ENCODE peak calls at places on chromosomes 13 and 19, in six cellular contexts. S is psoas muscle; V is thoracic aorta; H is effector CD4-positive, alpha-beta T cell; G is stimulated activated CD8-positive, alpha-beta memory T cell treated with anti-CD3 and anti-CD28 coated beads, Interleukin-4, amount 100 ng/mL, for 48 hours; Z is NCI-H2081. U is an unnamed sample.

GRCh38 chr13:44549461-44549860 is 26.7 kb downstream of the TSC22D1 start:
- DNase-seq in S (no peak), V (no peak), H (no peak), G (no peak), Z (no peak), U (no peak)

GRCh38 chr13:41054919-41055619 is 6.2 kb upstream of the WBP4 start:
- DNase-seq in S (no peak), V (no peak), H (no peak), G (no peak), Z (no peak), U (no peak)

GRCh38 chr13:96796234-96796633 is 198.0 kb downstream of the OXGR1 start:
- DNase-seq in S (no peak), V (no peak), H (no peak), G (no peak), Z (no peak), U (no peak)

GRCh38 chr19:22422220-22422619 is at the start of gene ZNF98:
- DNase-seq in S (peak; percentile 57), V (no peak), H (no peak), G (no peak), Z (no peak), U (no peak)

GRCh38 chr13:107518292-107518691 is 697.0 kb downstream of the LIG4 start:
- DNase-seq in S (no peak), V (no peak), H (no peak), G (no peak), Z (no peak), U (no peak)

GRCh38 chr13:58032676-58033440 is 401.3 kb downstream of the PCDH17 start:
- DNase-seq in S (no peak), V (no peak), H (no peak), G (no peak), Z (peak; percentile 70), U (no peak)

GRCh38 chr19:6260376-6260775 is 19.4 kb downstream of the MLLT1 start:
- DNase-seq in S (no peak), V (no peak), H (no peak), G (no peak), Z (no peak), U (no peak)

GRCh38 chr19:49851456-49852259 is 699 bp downstream of the PTOV1 start:
- DNase-seq in S (no peak), V (no peak), H (peak; percentile 24), G (peak; percentile 48), Z (peak; percentile 26), U (no peak)

GRCh38 chr19:54938906-54939305 is 8.4 kb downstream of the NLRP7 start:
- DNase-seq in S (no peak), V (no peak), H (no peak), G (no peak), Z (no peak), U (no peak)

GRCh38 chr13:79973533-79973963 is 367.4 kb downstream of the SPRY2 start:
- DNase-seq in S (peak; percentile 18), V (no peak), H (no peak), G (no peak), Z (no peak), U (no peak)

GRCh38 chr19:45508931-45509691 is 1.8 kb downstream of the VASP start:
- DNase-seq in S (peak; percentile 80), V (peak; percentile 67), H (no peak), G (peak; percentile 69), Z (peak; percentile 14), U (no peak)

GRCh38 chr13:100674848-100675659 is 459 bp upstream of the TMTC4 start:
- DNase-seq in S (peak; percentile 99), V (peak; percentile 98), H (peak; percentile 100), G (peak; percentile 100), Z (peak; percentile 97), U (peak; percentile 100)

GRCh38 chr13:44422755-44423643 is 49.4 kb downstream of the SERP2 start:
- DNase-seq in S (peak; percentile 30), V (no peak), H (no peak), G (no peak), Z (no peak), U (no peak)

GRCh38 chr13:100392709-100393630 is 195.6 kb downstream of the GGACT start:
- DNase-seq in S (peak; percentile 75), V (peak; percentile 69), H (no peak), G (peak; percentile 74), Z (no peak), U (no peak)

GRCh38 chr13:68304287-68304893 is 1074.3 kb upstream of the PCDH9 start:
- DNase-seq in S (no peak), V (no peak), H (no peak), G (no peak), Z (peak; percentile 21), U (no peak)

GRCh38 chr19:16325161-16325527 is 518 bp downstream of the KLF2 start:
- DNase-seq in S (peak; percentile 66), V (no peak), H (peak; percentile 40), G (peak; percentile 62), Z (no peak), U (peak; percentile 41)

GRCh38 chr13:26051231-26052135 is at the start of gene SHISA2:
- DNase-seq in S (peak; percentile 37), V (no peak), H (peak; percentile 6), G (peak; percentile 39), Z (peak; percentile 63), U (peak; percentile 17)

GRCh38 chr13:26996965-26997752 is 174.5 kb downstream of the USP12 start:
- DNase-seq in S (no peak), V (no peak), H (no peak), G (no peak), Z (no peak), U (no peak)

GRCh38 chr19:2387367-2388288 is 27.6 kb downstream of the TMPRSS9 start:
- DNase-seq in S (no peak), V (no peak), H (no peak), G (no peak), Z (no peak), U (no peak)

GRCh38 chr19:15010497-15011255 is 31.0 kb upstream of the SLC1A6 start:
- DNase-seq in S (no peak), V (no peak), H (no peak), G (no peak), Z (no peak), U (no peak)

GRCh38 chr19:1445185-1445931 is 4.6 kb upstream of the APC2 start:
- DNase-seq in S (peak; percentile 74), V (no peak), H (peak; percentile 57), G (peak; percentile 89), Z (peak; percentile 49), U (peak; percentile 71)

GRCh38 chr13:94947965-94948371 is 235.6 kb upstream of the SOX21 start:
- DNase-seq in S (no peak), V (no peak), H (no peak), G (no peak), Z (peak; percentile 69), U (no peak)

GRCh38 chr19:18202759-18203407 is 959 bp downstream of the RAB3A start:
- DNase-seq in S (no peak), V (no peak), H (no peak), G (peak; percentile 47), Z (peak; percentile 41), U (peak; percentile 17)

GRCh38 chr19:56145698-56146097 is 4.6 kb downstream of the ZNF444 start:
- DNase-seq in S (no peak), V (no peak), H (no peak), G (no peak), Z (no peak), U (no peak)

U was measured in T-helper 9 cell.